ENCODE peak calls at places on chromosomes 13 and 19, in four cellular contexts. S is suprapubic skin, E is GM12878, L is GM23338. R is an unnamed sample. For H3K27me3, the result is how much of the 10 kb centered on the place peaks cover.

GRCh38 chr13:22428188-22428828 is 752.5 kb upstream of the SGCG start:
- DNase-seq in S (no peak), E (no peak), L (no peak), R (no peak)

GRCh38 chr13:35472308-35473008 is 4.0 kb downstream of the MAB21L1 start:
- DNase-seq in S (no peak), E (no peak), L (peak), R (no peak)

GRCh38 chr13:26839682-26840081 is 79.1 kb upstream of the GPR12 start:
- DNase-seq in S (no peak), E (no peak), L (no peak), R (peak)

GRCh38 chr19:18152444-18152816 is 533 bp upstream of the PIK3R2 start:
- DNase-seq in S (peak), E (peak), L (peak), R (peak)

GRCh38 chr13:27578121-27579030 is 42.0 kb downstream of the LNX2 start:
- DNase-seq in S (no peak), E (no peak), L (peak), R (no peak)

GRCh38 chr13:40466271-40466670 is 200.2 kb downstream of the FOXO1 start:
- DNase-seq in S (no peak), E (no peak), L (no peak), R (no peak)

GRCh38 chr13:28981530-28981929 is 161.4 kb downstream of the MTUS2 start:
- DNase-seq in S (no peak), E (no peak), L (no peak), R (no peak)

GRCh38 chr19:54137913-54138776 is 583 bp downstream of the CNOT3 start:
- DNase-seq in S (no peak), E (no peak), L (peak), R (no peak)

GRCh38 chr19:46515879-46516350 is 20.2 kb upstream of the PNMA8B start:
- DNase-seq in S (no peak), E (no peak), L (peak), R (no peak)

GRCh38 chr19:16470911-16471811 is 609 bp downstream of the EPS15L1 start:
- DNase-seq in S (peak), E (no peak), L (peak), R (no peak)

GRCh38 chr13:59609421-59609820 is 554.3 kb downstream of the DIAPH3 start:
- DNase-seq in S (no peak), E (no peak), L (no peak), R (no peak)

GRCh38 chr19:57075801-57076492 is 43.8 kb upstream of the USP29 start:
- DNase-seq in S (no peak), E (no peak), L (no peak), R (no peak)

GRCh38 chr19:4295972-4296771 is 6.0 kb downstream of the TMIGD2 start:
- DNase-seq in S (no peak), E (no peak), L (peak), R (no peak)

GRCh38 chr13:75754936-75755335 is 118.8 kb downstream of the LMO7 start:
- DNase-seq in S (no peak), E (no peak), L (no peak), R (no peak)

GRCh38 chr13:51841732-51842131 is 3.2 kb downstream of the TMEM272 start:
- DNase-seq in S (no peak), E (no peak), L (no peak), R (no peak)

GRCh38 chr13:76667551-76667950 is 218.7 kb downstream of the KCTD12 start:
- DNase-seq in S (no peak), E (no peak), L (no peak), R (no peak)

GRCh38 chr13:100597253-100597652 is 8.7 kb upstream of the GGACT start:
- DNase-seq in S (no peak), E (no peak), L (no peak), R (no peak)

GRCh38 chr19:53927745-53928144 is 18.7 kb downstream of the CACNG7 start:
- DNase-seq in S (no peak), E (no peak), L (peak), R (no peak)

GRCh38 chr13:71525004-71525403 is 342.0 kb downstream of the DACH1 start:
- DNase-seq in S (no peak), E (no peak), L (no peak), R (no peak)

GRCh38 chr19:16824658-16825311 is 4.4 kb upstream of the SIN3B start:
- DNase-seq in S (no peak), E (no peak), L (no peak), R (no peak)

GRCh38 chr19:12913871-12914690 is 5.0 kb downstream of the SYCE2 start:
- DNase-seq in S (no peak), E (no peak), L (no peak), R (no peak)

GRCh38 chr19:28635962-28636629 is 576.9 kb downstream of the UQCRFS1 start:
- DNase-seq in S (no peak), E (no peak), L (no peak), R (no peak)

GRCh38 chr13:59641758-59642157 is 522.0 kb downstream of the DIAPH3 start:
- DNase-seq in S (no peak), E (no peak), L (no peak), R (no peak)

GRCh38 chr19:58536852-58537798 is 6.7 kb upstream of the TRIM28 start:
- DNase-seq in S (peak), E (no peak), L (no peak), R (no peak)

GRCh38 chr13:36261976-36262375 is 35.6 kb downstream of the CCDC169 start:
- DNase-seq in S (no peak), E (no peak), L (no peak), R (peak)

GRCh38 chr19:17843908-17844490 is 3.8 kb downstream of the JAK3 start:
- DNase-seq in S (no peak), E (no peak), L (no peak), R (no peak)

GRCh38 chr13:113411216-113412023 is 41.9 kb downstream of the ADPRHL1 start:
- DNase-seq in S (peak), E (no peak), L (no peak), R (no peak)

GRCh38 chr13:113090415-113090770 is 15.2 kb upstream of the F7 start:
- DNase-seq in S (no peak), E (no peak), L (peak), R (no peak)

GRCh38 chr13:23718916-23719470 is 148.8 kb downstream of the TNFRSF19 start:
- DNase-seq in S (no peak), E (no peak), L (no peak), R (no peak)

GRCh38 chr13:100646030-100646673 is 28.4 kb downstream of the TMTC4 start:
- DNase-seq in S (no peak), E (no peak), L (peak), R (no peak)

GRCh38 chr19:52231154-52231565 is 38.2 kb upstream of the ZNF766 start:
- DNase-seq in S (no peak), E (no peak), L (no peak), R (no peak)

GRCh38 chr13:106230450-106230849 is 305.0 kb downstream of the EFNB2 start:
- DNase-seq in S (no peak), E (no peak), L (no peak), R (no peak)

GRCh38 chr19:55623130-55623868 is 1.1 kb downstream of the ZNF784 start:
- DNase-seq in S (no peak), E (no peak), L (no peak), R (no peak)

GRCh38 chr13:85549819-85550218 is 249.4 kb downstream of the SLITRK6 start:
- DNase-seq in S (no peak), E (no peak), L (no peak), R (no peak)

GRCh38 chr13:102563267-102563666 is 33.5 kb upstream of the TPP2 start:
- DNase-seq in S (no peak), E (no peak), L (no peak), R (no peak)
- TF ChIP-seq POLR2AphosphoS5 in S (no peak), E (no peak), L (no peak), R (no peak)

GRCh38 chr19:29770653-29771052 is 41.1 kb upstream of the CCNE1 start:
- DNase-seq in S (no peak), E (no peak), L (no peak), R (no peak)
- H3K27me3 ChIP-seq in S (under half), E (under half), L (under half), R (under half)

GRCh38 chr19:3056454-3057016 is 5.8 kb downstream of the TLE5 start:
- DNase-seq in S (no peak), E (no peak), L (no peak), R (no peak)
- TF ChIP-seq POLR2AphosphoS5 in S (no peak), E (peak), L (no peak), R (no peak)

GRCh38 chr19:35454663-35455062 is 6.6 kb downstream of the FFAR2 start:
- DNase-seq in S (no peak), E (no peak), L (no peak), R (no peak)
- H3K27me3 ChIP-seq in S (under half), E (under half), L (under half), R (under half)

DNA sequence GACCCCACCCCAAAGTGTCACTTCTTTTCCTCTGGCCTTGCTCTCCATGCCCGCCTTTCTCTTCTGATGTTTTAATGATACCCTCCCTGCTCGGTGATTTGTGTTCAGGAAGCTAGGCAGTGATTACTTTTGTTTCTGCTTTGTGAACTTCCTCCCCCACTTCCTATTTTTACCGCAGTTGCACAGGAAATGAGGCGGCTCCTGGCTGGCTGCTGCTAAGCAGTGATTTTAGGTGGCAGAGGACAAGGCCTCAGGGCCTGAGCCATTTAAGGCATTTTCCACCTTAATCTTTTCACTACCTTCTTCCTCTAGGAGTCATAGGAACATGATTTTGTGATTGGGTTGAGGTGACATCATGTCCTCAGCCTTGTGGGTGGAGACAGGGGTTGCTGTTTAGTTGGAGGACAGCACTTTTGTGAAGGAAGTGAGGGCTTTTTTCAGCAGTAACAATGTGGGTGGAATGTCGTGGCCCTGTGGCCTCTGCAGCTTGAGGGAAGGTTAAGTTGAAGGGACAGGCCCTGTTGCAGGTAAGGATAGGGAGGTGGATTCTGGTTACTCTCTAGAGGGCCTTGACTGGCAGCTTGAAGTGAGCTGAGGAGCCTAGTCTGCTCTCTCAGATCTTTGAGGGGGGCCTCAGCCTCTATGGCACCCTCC is 15.7 kb downstream of the GARRE1 start:
- DNase-seq in S (peak), E (peak), L (peak), R (no peak)
- TF ChIP-seq POLR2AphosphoS5 in S (peak), E (peak), L (no peak), R (peak)

GRCh38 chr19:10424011-10424637 is 3.8 kb downstream of the PDE4A start:
- DNase-seq in S (peak), E (no peak), L (peak), R (peak)
- H3K27me3 ChIP-seq in S (half or more), E (under half), L (half or more), R (under half)

GRCh38 chr19:1503925-1504430 is 8.8 kb downstream of the ADAMTSL5 start:
- DNase-seq in S (peak), E (no peak), L (no peak), R (no peak)

GRCh38 chr19:1503089-1503924 is 9.5 kb downstream of the ADAMTSL5 start:
- DNase-seq in S (peak), E (no peak), L (peak), R (no peak)

GRCh38 chr19:1507192-1507660 is 5.6 kb downstream of the ADAMTSL5 start:
- DNase-seq in S (peak), E (no peak), L (no peak), R (no peak)

GRCh38 chr19:1505991-1506881 is 6.6 kb downstream of the ADAMTSL5 start:
- DNase-seq in S (peak), E (no peak), L (no peak), R (no peak)

DNA sequence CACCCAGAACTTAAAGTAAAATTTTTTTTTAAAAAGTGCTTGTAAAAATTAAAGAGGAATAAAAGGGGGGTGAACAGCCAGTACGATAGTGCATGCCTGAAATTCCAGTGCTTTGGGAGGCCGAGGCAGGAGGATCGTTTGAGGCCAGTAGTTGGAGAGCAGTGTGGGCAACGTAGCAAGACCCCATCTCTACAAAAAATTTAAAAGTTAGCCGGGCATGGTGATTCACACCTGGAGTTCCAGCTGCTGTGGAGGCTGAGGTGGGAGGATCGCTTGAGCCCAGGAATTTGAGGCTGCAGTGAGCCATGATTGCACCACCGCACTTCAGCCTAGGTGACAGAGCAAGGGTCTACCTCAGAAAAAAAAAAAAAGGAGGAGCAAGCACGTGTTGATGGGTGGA is 7.8 kb downstream of the ADAMTSL5 start:
- DNase-seq in S (no peak), E (no peak), L (no peak), R (no peak)
- TF ChIP-seq POLR2AphosphoS5 in S (no peak), E (no peak), L (no peak), R (no peak)

GRCh38 chr19:48746738-48747575 is at the start of gene IZUMO1:
- DNase-seq in S (peak), E (no peak), L (peak), R (no peak)
- H3K27me3 ChIP-seq in S (under half), E (under half), L (under half), R (under half)

DNA sequence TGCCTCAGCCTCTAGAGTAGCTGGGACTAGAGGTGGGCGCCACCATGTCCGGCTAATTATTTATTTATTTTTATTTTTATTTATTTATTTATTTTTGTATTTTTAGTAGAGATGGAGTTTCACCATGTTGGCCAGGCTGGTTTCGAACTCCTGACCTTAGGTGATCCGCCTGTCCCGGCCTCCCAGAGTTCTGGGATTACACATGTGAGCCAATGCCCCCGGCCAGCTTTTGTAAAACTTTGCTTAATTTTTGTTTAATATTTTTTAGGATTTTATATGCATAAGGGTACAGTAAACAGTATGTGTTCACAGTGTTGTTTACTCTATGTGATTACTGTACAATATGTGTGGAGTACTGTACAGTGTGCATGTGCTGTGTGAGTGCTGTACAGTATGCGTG is 98.7 kb downstream of the ZMYM2 start:
- DNase-seq in S (no peak), E (no peak), L (no peak), R (no peak)
- TF ChIP-seq POLR2AphosphoS5 in S (no peak), E (no peak), L (no peak), R (no peak)